ENCODE peak calls at places on chromosomes 12 and 14, in four cellular contexts. C is fibroblast of lung, A is GM23248, I is mammary epithelial cell. O is an unnamed sample.

GRCh38 chr12:113276306-113276705 is 55.0 kb downstream of the TPCN1 start:
- DNase-seq in A (no peak), I (no peak), C (no peak), O (no peak)

GRCh38 chr12:124622326-124622725 is 54.9 kb upstream of the NCOR2 start:
- DNase-seq in A (no peak), C (no peak), I (no peak), O (peak; percentile 71)

GRCh38 chr14:100878271-100879146 is 25.0 kb downstream of the RTL1 start:
- DNase-seq in A (no peak), I (no peak), C (no peak), O (no peak)

GRCh38 chr12:122908915-122909314 is 13.0 kb upstream of the VPS37B start:
- DNase-seq in I (no peak), C (no peak), A (no peak), O (no peak)

GRCh38 chr12:93323625-93324165 is 54.0 kb upstream of the NUDT4 start:
- DNase-seq in I (peak; percentile 50), C (peak; percentile 24), A (peak; percentile 61), O (peak; percentile 76)

GRCh38 chr12:75889214-75889613 is 142.4 kb downstream of the PHLDA1 start:
- DNase-seq in I (peak; percentile 52), C (no peak), A (no peak), O (no peak)

GRCh38 chr14:34157642-34158041 is 206.8 kb upstream of the EGLN3 start:
- DNase-seq in A (no peak), I (no peak), C (no peak), O (no peak)

GRCh38 chr14:54864526-54864925 is 38.1 kb downstream of the GCH1 start:
- DNase-seq in C (no peak), I (no peak), A (peak; percentile 16), O (no peak)

GRCh38 chr14:77573964-77574363 is 42.5 kb downstream of the SPTLC2 start:
- DNase-seq in C (no peak), A (no peak), I (no peak), O (no peak)

GRCh38 chr12:62273724-62274380 is 13.6 kb downstream of the USP15 start:
- DNase-seq in A (no peak), C (no peak), I (no peak), O (no peak)

GRCh38 chr14:24430143-24430681 is 458 bp downstream of the KHNYN start:
- DNase-seq in C (peak; percentile 79), A (peak; percentile 91), I (peak; percentile 52), O (peak; percentile 99)

GRCh38 chr14:77148510-77149231 is 7.1 kb upstream of the ZDHHC22 start:
- DNase-seq in I (no peak), A (no peak), C (no peak), O (no peak)

GRCh38 chr12:6775185-6775770 is 3.0 kb downstream of the LAG3 start:
- DNase-seq in A (no peak), C (no peak), I (no peak), O (peak; percentile 81)

GRCh38 chr12:104687823-104688573 is 231.2 kb downstream of the CHST11 start:
- DNase-seq in I (no peak), A (no peak), C (no peak), O (no peak)

DNA sequence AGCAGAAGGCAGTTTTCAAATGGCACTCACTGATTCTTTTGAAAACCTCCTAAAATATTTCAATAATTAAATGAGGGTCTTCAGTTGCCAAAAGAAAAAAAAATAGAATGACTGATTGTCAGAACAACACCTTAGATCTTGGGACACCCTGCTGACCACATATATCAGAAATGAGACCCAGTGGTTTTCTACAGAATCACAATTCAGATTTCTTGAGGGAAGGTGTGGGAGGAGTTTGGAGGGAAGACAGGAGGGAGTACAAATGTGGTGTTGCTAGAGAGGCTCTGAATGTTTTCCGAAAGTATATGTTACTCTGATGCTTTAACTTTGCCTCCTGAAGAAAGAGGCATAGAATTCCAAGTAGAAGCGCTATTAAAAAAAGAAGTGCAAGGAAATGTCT is 122.7 kb upstream of the KRAS start:
- DNase-seq in A (no peak), I (no peak), C (no peak), O (no peak)
- H3K4me2 ChIP-seq in A (no peak overlapping the region), I (peak overlapping the region; percentile 62), C (no peak overlapping the region), O (no peak overlapping the region)

GRCh38 chr12:10405294-10405693 is 4.3 kb downstream of the KLRC4 start:
- DNase-seq in I (peak; percentile 65), A (no peak), C (no peak), O (no peak)
- H3K79me2 ChIP-seq in I (no peaks in the 10 kb centered on the region), A (no peaks in the 10 kb centered on the region), C (no peaks in the 10 kb centered on the region), O (no peaks in the 10 kb centered on the region)

GRCh38 chr12:89353188-89353822 is 1.0 kb upstream of the DUSP6 start:
- DNase-seq in I (no peak), C (peak; percentile 64), A (peak; percentile 75), O (peak; percentile 97)
- H3K27ac ChIP-seq in I (peak overlapping the region; percentile 91), C (peak overlapping the region; percentile 96), A (peak overlapping the region; percentile 96), O (peak overlapping the region; percentile 89)

GRCh38 chr14:67541448-67542387 is 8.6 kb downstream of the PLEKHH1 start:
- DNase-seq in I (no peak), A (no peak), C (no peak), O (no peak)
- H3K4me2 ChIP-seq in I (no peak overlapping the region), A (no peak overlapping the region), C (no peak overlapping the region), O (no peak overlapping the region)

DNA sequence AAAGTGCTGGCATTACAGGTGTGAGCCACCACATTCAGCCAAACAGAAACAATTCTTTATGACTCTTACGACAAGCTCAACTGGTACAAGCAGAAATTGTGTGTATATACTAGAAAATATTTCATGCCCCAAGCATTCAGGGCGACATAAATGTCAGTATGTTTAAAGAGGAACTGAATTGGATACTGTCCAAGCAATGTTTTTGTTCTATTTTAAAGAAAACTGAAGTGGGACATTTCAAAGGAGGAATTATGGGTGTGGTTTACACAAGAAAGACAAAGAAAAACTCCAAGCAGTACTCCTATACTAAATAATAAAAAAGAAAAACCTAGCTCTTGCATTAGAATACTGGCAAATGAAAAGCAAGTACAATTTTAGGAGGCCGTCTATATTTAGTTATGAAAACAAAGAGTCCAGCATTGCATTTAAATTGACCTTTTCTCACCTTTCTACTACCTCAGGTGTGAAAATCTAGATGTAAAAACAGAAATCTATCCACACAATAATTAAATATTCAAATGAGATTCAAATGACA is 48.9 kb downstream of the PPP1R12A start:
- DNase-seq in A (no peak), I (no peak), C (no peak), O (no peak)
- H3K79me2 ChIP-seq in A (peaks cover 100% of the 10 kb centered on the region), I (peaks cover 97% of the 10 kb centered on the region), C (peaks cover 94% of the 10 kb centered on the region), O (peaks cover 99% of the 10 kb centered on the region)

DNA sequence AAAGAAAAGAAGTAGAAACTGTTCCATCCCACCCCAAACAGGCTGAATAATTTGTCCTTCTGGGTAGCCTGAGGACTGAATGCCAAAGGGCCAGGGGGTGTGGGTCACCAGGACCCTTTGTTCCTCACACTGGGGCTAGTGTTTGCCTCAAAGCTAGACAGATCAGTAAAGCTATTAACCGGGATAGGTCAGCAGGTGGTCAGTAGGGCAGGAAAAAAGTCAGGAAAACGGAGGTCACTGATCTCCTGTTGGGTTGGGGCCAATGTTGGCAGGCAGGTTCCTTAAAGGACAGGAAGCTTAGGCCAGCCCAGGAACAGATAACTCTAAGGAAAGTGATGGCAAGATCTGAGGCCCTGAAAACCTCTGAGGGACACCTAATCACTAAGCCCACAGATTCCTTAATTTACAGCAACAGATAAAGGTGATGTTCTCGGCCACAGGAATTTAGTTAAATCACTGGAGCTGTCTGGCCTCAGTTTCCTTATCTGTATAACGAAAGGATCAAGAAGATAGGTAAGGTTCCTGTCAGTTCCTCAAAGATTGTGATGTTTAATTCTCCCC is 22.7 kb upstream of the TMPO start:
- DNase-seq in I (no peak), A (no peak), C (no peak), O (no peak)
- H3K27ac ChIP-seq in I (no peak overlapping the region), A (no peak overlapping the region), C (no peak overlapping the region), O (no peak overlapping the region)

DNA sequence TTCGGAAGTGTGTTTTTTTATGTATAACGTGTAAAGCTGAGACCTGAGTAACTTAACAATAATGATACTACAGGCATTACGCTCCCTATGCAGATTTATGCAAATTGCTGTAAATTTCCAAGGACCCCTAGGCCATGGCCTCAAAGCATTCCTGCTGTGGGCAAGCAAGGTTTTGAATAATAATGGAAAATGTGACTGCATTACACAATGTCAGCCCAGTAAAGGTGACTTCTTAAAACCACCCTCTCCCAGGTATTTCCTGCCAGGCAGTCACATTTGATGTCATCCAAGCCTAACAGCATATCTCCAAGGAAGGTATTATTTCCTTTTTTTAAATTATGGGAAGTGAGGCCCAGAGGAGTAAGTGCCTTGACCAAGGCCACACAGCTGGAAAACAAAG is 621.0 kb downstream of the BCL11B start:
- DNase-seq in C (no peak), I (no peak), A (no peak), O (no peak)
- H3K4me2 ChIP-seq in C (no peak overlapping the region), I (no peak overlapping the region), A (no peak overlapping the region), O (no peak overlapping the region)

DNA sequence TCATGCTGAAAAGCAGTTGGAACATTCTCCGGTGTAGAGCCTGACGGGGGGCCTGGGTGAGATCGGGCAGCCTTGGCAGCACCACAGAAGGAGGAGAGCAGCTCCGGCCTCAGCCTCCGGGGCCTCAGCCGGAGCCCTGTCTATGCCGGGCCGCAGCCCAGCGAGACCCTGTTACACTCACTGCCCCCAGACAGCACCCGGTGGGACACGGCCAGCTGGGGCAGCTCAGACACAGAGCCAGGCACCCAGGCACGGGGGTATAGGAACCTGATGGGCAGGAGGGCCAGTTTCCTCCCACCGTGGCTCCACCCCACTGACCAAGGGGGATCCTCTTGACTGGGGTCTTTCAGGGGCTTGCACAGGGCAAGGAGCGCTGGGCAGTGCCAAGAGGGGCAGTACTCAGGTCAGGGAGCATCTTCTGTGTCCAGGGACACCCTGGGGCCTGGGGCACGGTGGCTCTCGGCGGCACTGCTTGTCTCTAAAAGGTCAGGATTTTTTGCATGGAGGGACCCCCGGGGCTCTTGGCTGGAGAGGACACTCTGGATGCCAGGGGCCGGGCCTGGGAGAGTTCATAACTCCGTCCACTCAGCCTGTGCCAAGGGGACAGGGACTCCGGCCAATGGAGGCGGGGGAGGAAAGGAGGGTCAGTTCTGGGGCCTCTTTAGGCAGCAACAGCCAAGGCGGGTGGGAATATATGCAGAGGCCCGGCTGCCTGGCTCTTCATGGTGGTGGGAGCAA is 9.4 kb downstream of the INF2 start:
- DNase-seq in I (no peak), C (no peak), A (no peak), O (no peak)
- H3K79me2 ChIP-seq in I (peaks cover 96% of the 10 kb centered on the region), C (peaks cover 79% of the 10 kb centered on the region), A (peaks cover 67% of the 10 kb centered on the region), O (peaks cover 85% of the 10 kb centered on the region)

O was measured in osteoblast.